ENCODE peak calls at places on chromosomes 3 and 15, in six cellular contexts. G is sciatic nerve; Y is stimulated activated naive B cell treated with anti-CD40 and anti-IgM and Interleukin-4, amounts not matched to agents 10 μg/mL and 1 μg/mL and 100 μg/mL, for 72 hours; J is head of caudate nucleus; M is lower leg skin; I is neuronal stem cell. U is an unnamed sample.

GRCh38 chr15:65254237-65254820 is 32.4 kb downstream of the PARP16 start:
- DNase-seq in G (no peak), Y (no peak), J (no peak), M (no peak), I (peak), U (no peak)

GRCh38 chr15:75089781-75090734 is 66.7 kb downstream of the PPCDC start:
- DNase-seq in G (peak), Y (no peak), J (no peak), M (peak), I (no peak), U (no peak)

GRCh38 chr3:149618151-149619123 is 39.4 kb downstream of the WWTR1 start:
- DNase-seq in G (no peak), Y (no peak), J (peak), M (no peak), I (no peak), U (peak)

GRCh38 chr3:78497025-78497424 is 1270.8 kb downstream of the ROBO1 start:
- DNase-seq in G (no peak), Y (no peak), J (no peak), M (no peak), I (no peak), U (no peak)

GRCh38 chr3:183259087-183259486 is 6.0 kb downstream of the B3GNT5 start:
- DNase-seq in G (no peak), Y (no peak), J (no peak), M (no peak), I (no peak), U (no peak)

GRCh38 chr3:52043750-52044149 is 12.6 kb downstream of the DUSP7 start:
- DNase-seq in G (no peak), Y (no peak), J (no peak), M (no peak), I (no peak), U (no peak)

GRCh38 chr3:63964287-63965073 is 52.3 kb upstream of the SCAANT1 start:
- DNase-seq in G (no peak), Y (no peak), J (no peak), M (no peak), I (no peak), U (no peak)

GRCh38 chr3:84547971-84548970 is 410.5 kb upstream of the CADM2 start:
- DNase-seq in G (no peak), Y (no peak), J (peak), M (peak), I (peak), U (no peak)

GRCh38 chr15:72706266-72706665 is 20.3 kb downstream of the BBS4 start:
- DNase-seq in G (no peak), Y (no peak), J (no peak), M (no peak), I (no peak), U (no peak)

GRCh38 chr3:127849368-127849767 is 27.1 kb upstream of the MGLL start:
- DNase-seq in G (no peak), Y (no peak), J (no peak), M (no peak), I (no peak), U (no peak)

GRCh38 chr3:33808559-33808958 is 10.1 kb downstream of the PDCD6IP start:
- DNase-seq in G (no peak), Y (no peak), J (no peak), M (no peak), I (no peak), U (no peak)

GRCh38 chr3:2180661-2181060 is 82.0 kb downstream of the CNTN4 start:
- DNase-seq in G (no peak), Y (no peak), J (no peak), M (no peak), I (no peak), U (no peak)

GRCh38 chr3:157110761-157111238 is 49.1 kb downstream of the CCNL1 start:
- DNase-seq in G (no peak), Y (no peak), J (no peak), M (no peak), I (no peak), U (no peak)

GRCh38 chr15:91152896-91153581 is 53.0 kb downstream of the SV2B start:
- DNase-seq in G (no peak), Y (no peak), J (no peak), M (no peak), I (no peak), U (no peak)

GRCh38 chr3:128573707-128574162 is 76.9 kb downstream of the RPN1 start:
- DNase-seq in G (no peak), Y (no peak), J (no peak), M (peak), I (no peak), U (no peak)

GRCh38 chr3:140247775-140248174 is 312.8 kb downstream of the CLSTN2 start:
- DNase-seq in G (no peak), Y (no peak), J (no peak), M (no peak), I (no peak), U (no peak)

GRCh38 chr3:134057006-134057832 is 27.5 kb upstream of the SLCO2A1 start:
- DNase-seq in G (no peak), Y (no peak), J (no peak), M (peak), I (no peak), U (peak)

GRCh38 chr3:81549831-81550230 is 211.6 kb downstream of the GBE1 start:
- DNase-seq in G (no peak), Y (no peak), J (no peak), M (no peak), I (no peak), U (no peak)

GRCh38 chr15:71098920-71099319 is 16.4 kb upstream of the THSD4 start:
- DNase-seq in G (no peak), Y (no peak), J (no peak), M (no peak), I (no peak), U (no peak)

GRCh38 chr15:44101944-44102343 is 93.1 kb downstream of the FRMD5 start:
- DNase-seq in G (no peak), Y (no peak), J (no peak), M (no peak), I (no peak), U (no peak)

GRCh38 chr15:49620174-49620573 is 444 bp downstream of the FAM227B start:
- DNase-seq in G (no peak), Y (no peak), J (no peak), M (no peak), I (no peak), U (no peak)

GRCh38 chr15:52783191-52783829 is 6.8 kb downstream of the ONECUT1 start:
- DNase-seq in G (no peak), Y (no peak), J (no peak), M (peak), I (peak), U (no peak)

GRCh38 chr3:71868891-71869290 is 83.9 kb upstream of the PROK2 start:
- DNase-seq in G (no peak), Y (no peak), J (no peak), M (no peak), I (no peak), U (no peak)